ENCODE peak calls at places on chromosome 2, in eight cellular contexts. C, P, L, M, V, X, H and D are unnamed samples.
A peak's percentile ranks its signal among the peaks of the same experiment; 100 is the strongest.

GRCh38 chr2:119289093-119289492 is 65.5 kb downstream of the STEAP3 start:
- DNase-seq in C (no peak), P (no peak), L (no peak), M (no peak), V (no peak), X (no peak), H (peak; percentile 68), D (peak; percentile 60)

GRCh38 chr2:211132046-211132445 is 575.6 kb downstream of the CPS1 start:
- DNase-seq in C (no peak), P (no peak), L (no peak), M (no peak), V (no peak), X (no peak), H (no peak), D (peak; percentile 11)

GRCh38 chr2:165407464-165407863 is 62.0 kb upstream of the CSRNP3 start:
- DNase-seq in C (no peak), P (no peak), L (no peak), M (no peak), V (no peak), X (no peak), H (no peak), D (no peak)

GRCh38 chr2:147082850-147083522 is 761.8 kb upstream of the ACVR2A start:
- DNase-seq in C (no peak), P (peak; percentile 62), L (no peak), M (peak; percentile 45), V (no peak), X (peak; percentile 82), H (peak; percentile 86), D (peak; percentile 76)

GRCh38 chr2:118668431-118669424 is 178.7 kb downstream of the EN1 start:
- DNase-seq in C (no peak), P (peak; percentile 95), L (no peak), M (no peak), V (no peak), X (peak; percentile 75), H (peak; percentile 88), D (peak; percentile 96)

GRCh38 chr2:99337931-99338580 is 867 bp downstream of the EIF5B start:
- DNase-seq in C (no peak), P (peak; percentile 12), L (no peak), M (no peak), V (no peak), X (peak; percentile 39), H (peak; percentile 18), D (peak; percentile 14)

GRCh38 chr2:239942090-239942489 is 83.1 kb downstream of the NDUFA10 start:
- DNase-seq in C (no peak), P (no peak), L (peak; percentile 29), M (no peak), V (peak; percentile 10), X (no peak), H (no peak), D (no peak)

GRCh38 chr2:7794916-7795315 is 877.7 kb downstream of the RNF144A start:
- DNase-seq in C (no peak), P (no peak), L (no peak), M (no peak), V (no peak), X (no peak), H (no peak), D (no peak)

GRCh38 chr2:67456441-67456840 is 59.3 kb downstream of the ETAA1 start:
- DNase-seq in C (no peak), P (no peak), L (no peak), M (no peak), V (no peak), X (no peak), H (no peak), D (no peak)

GRCh38 chr2:18505703-18506341 is 54.6 kb downstream of the RDH14 start:
- DNase-seq in C (no peak), P (no peak), L (no peak), M (no peak), V (no peak), X (no peak), H (no peak), D (no peak)

GRCh38 chr2:32947484-32948143 is 861 bp downstream of the LTBP1 start:
- DNase-seq in C (peak; percentile 88), P (peak; percentile 54), L (peak; percentile 76), M (peak; percentile 37), V (no peak), X (peak; percentile 70), H (peak; percentile 62), D (peak; percentile 57)

GRCh38 chr2:46336560-46336959 is 39.4 kb downstream of the EPAS1 start:
- DNase-seq in C (no peak), P (peak; percentile 88), L (no peak), M (no peak), V (no peak), X (no peak), H (peak; percentile 66), D (peak; percentile 51)

GRCh38 chr2:140759431-140760156 is 1371.2 kb downstream of the LRP1B start:
- DNase-seq in C (no peak), P (no peak), L (no peak), M (no peak), V (no peak), X (no peak), H (no peak), D (no peak)

DNA sequence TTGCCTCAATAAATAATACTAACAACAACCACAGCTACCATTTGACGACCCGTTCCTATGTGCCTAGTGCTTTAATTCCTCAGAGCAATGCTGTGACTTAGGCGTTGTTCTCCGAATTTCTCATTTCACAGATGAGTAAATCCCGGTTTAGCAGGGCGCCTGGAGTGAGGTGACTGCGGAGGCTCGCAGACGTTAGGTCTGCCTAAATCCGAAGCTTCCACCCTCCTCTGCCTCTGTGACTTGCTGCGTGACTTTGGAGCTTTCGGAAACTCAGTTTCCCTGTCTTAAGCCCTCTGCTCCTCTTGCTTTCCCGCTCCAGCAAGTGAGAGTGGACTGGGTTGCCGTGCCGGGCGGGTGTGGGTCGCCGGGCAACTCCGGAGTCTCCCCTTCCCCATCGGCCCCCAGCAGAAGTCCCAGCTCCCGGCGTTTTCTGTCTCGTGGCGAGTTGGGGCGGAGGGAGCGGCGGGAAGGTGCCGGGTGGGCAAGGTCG is 711 bp upstream of the ATOH8 start:
- DNase-seq in C (peak; percentile 85), P (no peak), L (no peak), M (no peak), V (no peak), X (no peak), H (no peak), D (no peak)
- H3K4me3 ChIP-seq in C (peak overlapping the region; percentile 84), P (peak overlapping the region; percentile 97), L (peak overlapping the region; percentile 75), M (peak overlapping the region; percentile 68), V (peak overlapping the region; percentile 74), X (no peak overlapping the region), H (peak overlapping the region; percentile 19), D (peak overlapping the region; percentile 82)

DNA sequence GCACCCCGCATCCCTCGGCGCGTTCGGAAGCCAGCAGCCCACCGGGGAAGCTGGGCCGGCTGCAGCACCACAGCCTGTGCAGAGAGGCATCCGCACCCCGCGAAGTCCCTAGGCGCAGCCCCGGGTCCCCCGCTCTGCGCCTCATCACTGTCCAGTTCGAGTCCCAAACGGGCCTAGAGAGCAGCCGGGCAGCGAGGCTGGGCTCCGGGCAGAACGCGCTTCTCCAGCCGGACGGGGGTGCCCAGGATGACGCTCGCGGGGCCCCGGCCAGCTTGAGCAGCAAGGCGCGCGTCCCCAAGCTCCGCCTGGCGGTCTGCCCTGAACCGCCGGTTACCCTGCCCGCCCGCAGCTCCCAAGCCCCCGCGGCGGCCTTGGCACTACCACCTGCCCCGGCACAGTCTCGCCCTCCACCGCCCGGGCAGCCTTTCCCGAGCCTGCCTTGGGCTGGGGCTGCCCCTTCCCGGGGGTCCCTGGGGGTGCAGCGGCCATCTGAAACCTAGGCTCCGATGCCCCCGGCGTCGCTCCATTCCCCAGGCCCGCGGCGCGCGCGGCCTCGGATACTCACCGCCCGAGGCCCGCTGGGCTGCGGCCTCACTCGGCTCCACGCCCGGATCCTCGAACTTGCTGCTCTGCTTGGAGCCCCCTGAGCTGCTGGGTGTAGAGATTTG is 600 bp downstream of the SLC16A14 start:
- DNase-seq in C (peak; percentile 92), P (peak; percentile 13), L (peak; percentile 86), M (peak; percentile 35), V (peak; percentile 45), X (peak; percentile 60), H (peak; percentile 28), D (peak; percentile 37)
- TF ChIP-seq CTCF in C (no peak), P (no peak), L (peak; percentile 12), M (no peak), V (no peak), X (no peak), H (no peak), D (peak; percentile 4)

GRCh38 chr2:105634198-105634597 is 110.5 kb upstream of the NCK2 start:
- DNase-seq in C (no peak), P (no peak), L (no peak), M (no peak), V (no peak), X (no peak), H (no peak), D (no peak)

GRCh38 chr2:105631011-105631410 is 113.7 kb upstream of the NCK2 start:
- DNase-seq in C (no peak), P (no peak), L (no peak), M (no peak), V (no peak), X (no peak), H (no peak), D (no peak)

GRCh38 chr2:105640241-105640640 is 104.5 kb upstream of the NCK2 start:
- DNase-seq in C (no peak), P (no peak), L (no peak), M (no peak), V (no peak), X (no peak), H (no peak), D (no peak)

GRCh38 chr2:105636109-105636740 is 108.5 kb upstream of the NCK2 start:
- DNase-seq in C (no peak), P (no peak), L (no peak), M (no peak), V (no peak), X (no peak), H (no peak), D (no peak)

DNA sequence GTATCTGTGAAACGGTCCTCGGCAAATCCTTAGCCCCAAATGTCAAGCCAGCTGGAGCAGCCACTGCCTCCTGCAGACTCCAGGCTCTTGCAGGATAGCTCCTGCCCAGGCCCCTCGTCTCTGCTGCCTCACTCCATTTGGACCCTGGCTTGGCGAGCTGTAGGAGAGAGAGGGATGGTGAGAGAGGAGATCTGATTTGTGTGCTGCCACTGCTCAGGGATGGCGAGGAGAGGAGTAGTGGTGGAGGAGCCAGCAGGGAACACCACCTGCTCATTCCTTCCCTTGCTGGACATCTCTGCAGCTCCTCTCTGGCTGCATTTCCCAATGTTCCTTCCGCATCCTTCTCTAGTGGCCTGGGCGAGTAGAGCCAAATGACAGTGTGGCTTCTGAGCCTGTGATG is 109.1 kb upstream of the NCK2 start:
- DNase-seq in C (no peak), P (no peak), L (no peak), M (no peak), V (no peak), X (no peak), H (no peak), D (no peak)
- H3K4me3 ChIP-seq in C (no peak overlapping the region), P (no peak overlapping the region), L (no peak overlapping the region), M (no peak overlapping the region), V (no peak overlapping the region), X (no peak overlapping the region), H (no peak overlapping the region), D (no peak overlapping the region)

GRCh38 chr2:176079851-176080539 is 3.8 kb downstream of the EVX2 start:
- DNase-seq in C (peak; percentile 88), P (peak; percentile 30), L (peak; percentile 68), M (no peak), V (no peak), X (no peak), H (no peak), D (no peak)
- TF ChIP-seq CTCF in C (peak; percentile 34), P (peak; percentile 67), L (peak; percentile 11), M (no peak), V (peak; percentile 22), X (peak; percentile 22), H (peak; percentile 27), D (peak; percentile 55)